ENCODE peak calls at places on chromosomes 7 and 10, in four cellular contexts. C is H7, I is lung, L is right lobe of liver. K is an unnamed sample.

GRCh38 chr10:6002809-6003500 is 25.6 kb upstream of the IL15RA start:
- DNase-seq in C (no peak), I (no peak), L (no peak), K (no peak)

GRCh38 chr7:32587431-32587948 is 92.2 kb downstream of the AVL9 start:
- DNase-seq in C (no peak), I (no peak), L (no peak), K (no peak)

GRCh38 chr10:96570983-96571964 is 15.5 kb downstream of the TM9SF3 start:
- DNase-seq in C (peak), I (no peak), L (no peak), K (no peak)

GRCh38 chr10:122435212-122435827 is 19.1 kb upstream of the ARMS2 start:
- DNase-seq in C (no peak), I (no peak), L (no peak), K (peak)

GRCh38 chr7:1318661-1319060 is 86.0 kb downstream of the UNCX start:
- DNase-seq in C (peak), I (no peak), L (peak), K (no peak)

GRCh38 chr10:117391436-117392205 is 16.4 kb upstream of the PDZD8 start:
- DNase-seq in C (no peak), I (peak), L (peak), K (no peak)

GRCh38 chr10:62815373-62816111 is 624 bp downstream of the EGR2 start:
- DNase-seq in C (no peak), I (no peak), L (peak), K (no peak)

GRCh38 chr7:5448378-5449042 is 24.9 kb upstream of the TNRC18 start:
- DNase-seq in C (peak), I (no peak), L (no peak), K (no peak)

GRCh38 chr7:105268056-105268455 is 120.7 kb downstream of the SRPK2 start:
- DNase-seq in C (no peak), I (no peak), L (no peak), K (no peak)

GRCh38 chr10:102065561-102066420 is 642 bp downstream of the HPS6 start:
- DNase-seq in C (peak), I (no peak), L (peak), K (no peak)

GRCh38 chr10:20885678-20886077 is 11.4 kb downstream of the NEBL start:
- DNase-seq in C (no peak), I (no peak), L (no peak), K (no peak)

GRCh38 chr10:103599211-103599610 is 105.7 kb downstream of the NEURL1 start:
- DNase-seq in C (peak), I (no peak), L (no peak), K (no peak)

GRCh38 chr10:43137701-43137970 is 609 bp upstream of the CSGALNACT2 start:
- DNase-seq in C (peak), I (peak), L (peak), K (no peak)

GRCh38 chr10:50469778-50470193 is 154.0 kb downstream of the SGMS1 start:
- DNase-seq in C (no peak), I (no peak), L (no peak), K (no peak)

GRCh38 chr10:80579370-80579769 is 41.7 kb downstream of the SH2D4B start:
- DNase-seq in C (no peak), I (no peak), L (no peak), K (no peak)

DNA sequence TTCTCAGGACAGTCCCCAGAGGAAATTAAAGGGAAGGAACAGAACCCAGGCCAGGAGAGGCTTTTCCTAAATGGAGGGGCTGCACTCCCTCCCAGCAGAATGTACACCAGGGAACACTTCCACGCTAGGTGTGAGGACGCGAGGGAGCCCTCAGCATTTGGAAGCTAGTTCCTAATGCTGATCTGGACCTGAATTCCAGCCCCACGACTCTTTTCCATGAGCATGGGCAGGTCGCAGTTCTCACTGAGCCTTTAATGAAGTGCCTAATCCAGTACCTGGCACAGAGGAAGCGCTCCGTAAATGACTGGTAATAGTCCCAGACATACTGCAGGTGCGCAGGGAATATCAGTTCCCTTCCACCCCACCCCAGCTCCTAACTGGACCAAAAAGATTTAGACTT is 1.1 kb downstream of the ALOX5 start:
- DNase-seq in C (no peak), I (no peak), L (no peak), K (no peak)
- H3K4me3 ChIP-seq in C (no peak), I (no peak), L (no peak), K (no peak)

DNA sequence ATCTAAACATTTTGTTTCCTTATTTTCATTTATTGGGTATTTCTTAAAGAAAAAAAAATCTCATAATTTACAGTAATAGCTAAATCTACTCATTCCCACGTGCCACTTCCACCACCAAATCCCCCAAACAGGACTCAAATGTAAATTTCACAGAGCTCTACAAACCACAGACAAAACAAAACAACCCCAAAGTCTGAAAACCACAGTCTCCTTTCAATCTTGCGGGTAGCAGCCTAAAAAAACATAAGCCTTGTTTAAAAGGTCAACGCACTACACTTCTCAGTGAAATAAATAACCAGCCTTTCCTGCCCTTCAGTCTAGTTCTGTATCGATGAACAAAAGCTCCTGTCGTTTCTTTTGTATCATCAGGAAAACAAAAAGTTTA is 121.8 kb upstream of the AFAP1L2 start:
- DNase-seq in C (no peak), I (no peak), L (no peak), K (peak)
- H3K4me3 ChIP-seq in C (peak), I (no peak), L (peak), K (peak)

GRCh38 chr7:44882899-44883298 is 2.4 kb downstream of the PURB start:
- DNase-seq in C (no peak), I (no peak), L (no peak), K (no peak)
- H3K4me3 ChIP-seq in C (no peak), I (no peak), L (no peak), K (no peak)

GRCh38 chr7:114372619-114373018 is 42.0 kb upstream of the FOXP2 start:
- DNase-seq in C (no peak), I (no peak), L (no peak), K (no peak)
- H3K4me3 ChIP-seq in C (no peak), I (no peak), L (no peak), K (no peak)

DNA sequence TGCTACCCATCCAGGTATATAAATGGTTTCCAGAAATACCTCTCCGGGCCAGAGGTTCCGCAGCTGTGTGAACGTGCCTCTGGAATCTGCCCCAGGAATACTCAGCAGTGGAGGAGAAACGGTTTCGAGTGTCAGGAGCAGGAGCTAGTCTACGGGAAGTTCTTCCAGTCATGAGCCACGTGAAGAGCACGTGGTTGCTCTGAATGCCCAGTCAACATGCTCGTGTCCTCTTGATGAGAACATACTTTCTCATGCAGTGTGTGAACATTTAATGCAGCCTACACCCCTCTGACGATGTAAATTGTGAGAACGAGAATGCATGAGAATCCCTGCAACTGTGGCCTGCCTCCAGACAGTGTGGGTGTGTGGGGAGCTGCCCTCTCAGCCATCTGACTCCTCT is 277.0 kb upstream of the SHH start:
- DNase-seq in C (no peak), I (no peak), L (no peak), K (no peak)
- H3K4me3 ChIP-seq in C (no peak), I (no peak), L (no peak), K (no peak)

DNA sequence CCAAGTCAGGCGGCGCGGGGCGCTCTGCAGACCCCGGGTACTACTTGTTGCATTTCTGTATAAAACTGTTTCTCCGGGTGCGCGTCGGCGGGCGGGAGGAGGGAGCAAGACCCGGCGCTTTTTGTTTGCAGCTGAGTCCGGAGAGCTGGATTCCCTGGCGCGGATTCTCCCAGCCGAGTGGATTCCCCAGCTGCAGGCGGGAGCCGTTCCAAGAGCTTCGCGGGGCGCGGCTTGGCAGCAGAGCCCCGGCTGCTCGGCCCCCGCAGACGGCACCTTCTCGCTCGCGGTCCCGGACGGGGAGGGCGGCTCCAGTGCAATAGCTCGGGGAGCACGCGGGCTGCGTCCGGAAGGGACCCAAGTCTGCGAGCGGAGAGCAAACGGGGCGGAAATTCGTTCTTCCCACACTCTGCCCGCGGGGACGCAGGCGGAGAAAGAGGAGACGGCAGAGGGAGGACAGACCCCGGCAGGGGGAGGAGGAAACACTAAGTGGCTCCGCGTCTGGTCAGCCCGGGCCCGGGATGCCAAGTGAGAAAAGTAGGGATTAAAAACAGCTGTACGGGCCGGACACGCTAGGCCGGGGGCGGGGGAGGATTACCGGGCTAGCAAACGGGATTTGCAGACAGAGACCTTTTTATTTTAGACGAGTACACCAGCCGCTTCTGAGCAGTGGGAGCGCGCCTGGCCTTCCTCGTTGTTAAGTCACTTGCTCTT is at the start of gene TRIL:
- DNase-seq in C (peak), I (peak), L (peak), K (no peak)
- H3K4me3 ChIP-seq in C (peak), I (no peak), L (peak), K (no peak)

GRCh38 chr10:100747061-100747825 is 1.9 kb downstream of the PAX2 start:
- DNase-seq in C (no peak), I (no peak), L (no peak), K (no peak)

GRCh38 chr10:100747826-100748231 is 2.4 kb downstream of the PAX2 start:
- DNase-seq in C (peak), I (no peak), L (no peak), K (no peak)

GRCh38 chr10:100749309-100750217 is 4.2 kb downstream of the PAX2 start:
- DNase-seq in C (peak), I (no peak), L (no peak), K (no peak)

GRCh38 chr10:100749059-100749308 is 3.6 kb downstream of the PAX2 start:
- DNase-seq in C (no peak), I (no peak), L (no peak), K (no peak)

DNA sequence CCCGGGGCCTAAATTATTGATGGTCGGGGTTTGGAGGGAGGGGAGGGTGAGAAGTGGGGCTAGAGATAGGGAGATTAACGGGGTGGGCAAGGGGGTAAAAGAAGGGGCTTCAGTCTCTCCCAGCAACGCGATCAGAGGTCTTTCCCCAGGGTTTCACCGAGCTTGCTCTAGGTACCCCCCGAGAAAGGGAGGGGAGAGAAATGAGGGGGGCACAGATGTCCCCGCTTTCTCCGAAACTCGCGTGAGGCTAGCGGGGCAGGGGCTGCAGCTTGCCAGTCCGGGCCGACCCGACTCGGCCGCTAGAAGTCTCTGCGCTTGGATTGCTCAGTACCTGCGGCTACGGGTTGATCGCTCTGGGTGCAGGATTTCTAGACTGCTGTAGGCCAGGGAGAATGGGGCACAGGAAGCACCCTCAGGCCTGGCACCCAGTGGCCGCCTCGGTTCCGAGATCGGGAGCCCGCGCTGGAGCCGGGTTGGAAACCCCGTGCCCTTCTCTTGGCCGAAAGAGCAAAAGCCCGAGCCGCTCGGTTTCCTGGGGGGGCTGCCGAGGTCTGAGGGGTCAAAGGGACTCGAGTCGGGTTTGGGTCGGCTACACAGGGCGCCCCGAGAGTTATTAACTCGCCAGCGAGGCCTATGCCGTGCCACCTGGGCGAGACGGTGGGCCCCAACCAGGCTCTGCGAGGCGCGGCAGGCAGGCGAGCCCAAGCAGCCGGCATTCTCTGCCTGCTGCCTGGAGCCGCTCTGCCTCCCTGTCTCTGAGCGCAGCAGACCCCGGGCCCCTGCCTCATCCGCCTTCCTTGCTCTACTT is 3.1 kb downstream of the PAX2 start:
- DNase-seq in C (peak), I (no peak), L (no peak), K (no peak)
- H3K4me3 ChIP-seq in C (no peak), I (no peak), L (no peak), K (no peak)

GRCh38 chr10:22655312-22655973 is 58.9 kb downstream of the PIP4K2A start:
- DNase-seq in C (no peak), I (no peak), L (no peak), K (peak)

GRCh38 chr10:22657566-22658190 is 56.7 kb downstream of the PIP4K2A start:
- DNase-seq in C (no peak), I (no peak), L (no peak), K (no peak)

GRCh38 chr10:22656056-22656455 is 58.3 kb downstream of the PIP4K2A start:
- DNase-seq in C (no peak), I (no peak), L (no peak), K (no peak)

GRCh38 chr10:22658745-22659410 is 55.5 kb downstream of the PIP4K2A start:
- DNase-seq in C (no peak), I (no peak), L (no peak), K (no peak)

DNA sequence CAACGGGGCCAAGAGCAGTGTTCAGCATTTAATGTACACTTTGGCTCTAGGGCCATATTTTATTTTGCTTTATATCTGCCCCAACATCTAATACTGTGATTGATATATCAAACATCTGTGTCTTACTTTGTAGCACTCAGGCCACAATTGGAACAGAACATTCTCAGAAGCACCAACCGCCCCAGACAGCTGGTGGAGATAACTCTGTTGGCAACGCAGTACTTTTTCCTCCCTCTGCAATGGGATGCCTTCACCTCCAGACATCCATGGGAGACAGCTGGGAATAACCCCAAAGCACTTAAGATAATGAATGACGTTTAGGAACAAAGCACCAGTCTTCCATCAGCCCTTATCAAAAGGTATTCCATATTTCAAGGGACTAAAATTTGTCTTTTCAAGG is 57.4 kb downstream of the PIP4K2A start:
- DNase-seq in C (no peak), I (no peak), L (no peak), K (no peak)
- H3K4me3 ChIP-seq in C (no peak), I (no peak), L (no peak), K (no peak)

GRCh38 chr7:66741706-66742053 is 1.1 kb downstream of the RABGEF1 start:
- DNase-seq in C (no peak), I (no peak), L (no peak), K (no peak)

GRCh38 chr7:66737667-66738066 is 2.9 kb upstream of the RABGEF1 start:
- DNase-seq in C (peak), I (no peak), L (no peak), K (no peak)

GRCh38 chr7:66739953-66740301 is 606 bp upstream of the RABGEF1 start:
- DNase-seq in C (peak), I (no peak), L (peak), K (no peak)

GRCh38 chr7:66740302-66740979 is at the start of gene RABGEF1:
- DNase-seq in C (peak), I (peak), L (peak), K (peak)

DNA sequence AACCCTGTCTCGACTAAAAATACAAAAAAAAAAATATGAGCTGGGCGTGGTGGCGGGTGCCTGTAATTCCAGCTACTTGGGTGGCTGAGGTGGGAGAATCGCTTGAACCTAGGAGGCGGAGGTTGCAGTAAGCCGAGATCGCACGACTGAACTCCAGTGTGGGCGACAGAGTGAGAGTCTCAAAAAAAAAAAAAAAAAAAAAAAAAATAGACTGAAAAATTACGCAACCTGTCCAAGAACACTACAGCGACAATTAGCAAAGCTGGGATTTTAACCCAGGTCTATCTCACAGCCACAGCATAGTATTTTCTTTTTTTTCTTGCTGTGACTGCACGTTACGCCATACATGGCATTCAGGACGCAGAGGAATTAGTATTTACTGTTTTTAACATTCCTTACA is 1.1 kb upstream of the RABGEF1 start:
- DNase-seq in C (no peak), I (no peak), L (no peak), K (no peak)
- H3K4me3 ChIP-seq in C (peak), I (no peak), L (peak), K (peak)

GRCh38 chr7:14855033-14855794 is 47.3 kb downstream of the DGKB start:
- DNase-seq in C (no peak), I (no peak), L (no peak), K (no peak)

GRCh38 chr7:14858866-14859265 is 43.7 kb downstream of the DGKB start:
- DNase-seq in C (no peak), I (no peak), L (no peak), K (no peak)

GRCh38 chr7:14858410-14858809 is 44.1 kb downstream of the DGKB start:
- DNase-seq in C (no peak), I (no peak), L (no peak), K (no peak)

GRCh38 chr7:14851610-14852009 is 50.9 kb downstream of the DGKB start:
- DNase-seq in C (no peak), I (no peak), L (no peak), K (no peak)

DNA sequence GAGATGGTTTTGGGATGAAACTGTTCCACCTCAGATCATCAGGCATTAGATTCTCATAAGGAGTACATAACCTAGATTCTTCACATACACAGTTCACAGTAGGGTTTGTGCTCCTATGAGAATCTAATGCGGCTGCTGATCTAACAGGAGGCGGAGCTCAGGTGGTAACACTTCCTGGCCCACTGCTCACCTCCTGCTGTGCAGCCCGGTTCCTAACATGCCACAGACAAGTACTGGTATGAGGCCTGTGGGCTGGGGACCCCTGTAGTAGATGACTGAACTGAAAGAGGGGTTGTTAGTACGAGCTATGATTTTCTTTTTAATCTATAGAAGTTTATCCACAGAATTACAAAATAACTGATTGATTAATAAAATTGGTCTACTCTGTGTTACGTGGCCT is 48.1 kb downstream of the DGKB start:
- DNase-seq in C (no peak), I (no peak), L (no peak), K (no peak)
- H3K4me3 ChIP-seq in C (no peak), I (no peak), L (no peak), K (no peak)

K was measured in Jurkat, Clone E6-1.